ENCODE peak calls at places on chromosomes 12 and 14, in six cellular contexts. T, H, Z, A, G and D are unnamed samples.

GRCh38 chr12:49227701-49228100 is 37.2 kb upstream of the TUBA1C start:
- DNase-seq in T (no peak), H (no peak), Z (peak; percentile 9), A (no peak), G (no peak), D (no peak)

GRCh38 chr14:28879571-28879970 is 113.0 kb downstream of the FOXG1 start:
- DNase-seq in T (no peak), H (no peak), Z (no peak), A (no peak), G (peak; percentile 50), D (no peak)

GRCh38 chr12:82474798-82475184 is 116.5 kb downstream of the METTL25 start:
- DNase-seq in T (no peak), H (peak; percentile 33), Z (no peak), A (no peak), G (no peak), D (no peak)

GRCh38 chr12:78865297-78865955 is 852 bp downstream of the SYT1 start:
- DNase-seq in T (no peak), H (no peak), Z (no peak), A (no peak), G (no peak), D (no peak)

GRCh38 chr12:68499616-68500015 is 111.1 kb upstream of the RAP1B start:
- DNase-seq in T (no peak), H (no peak), Z (no peak), A (no peak), G (no peak), D (no peak)

GRCh38 chr12:67578976-67579661 is 69.4 kb upstream of the DYRK2 start:
- DNase-seq in T (peak; percentile 66), H (peak; percentile 71), Z (no peak), A (no peak), G (no peak), D (no peak)

GRCh38 chr14:32345311-32345771 is 16.2 kb downstream of the AKAP6 start:
- DNase-seq in T (no peak), H (peak; percentile 52), Z (no peak), A (no peak), G (no peak), D (no peak)

GRCh38 chr12:120276734-120277133 is 11.2 kb upstream of the PXN start:
- DNase-seq in T (no peak), H (no peak), Z (no peak), A (no peak), G (no peak), D (no peak)

GRCh38 chr12:6218526-6218925 is 18.3 kb downstream of the CD9 start:
- DNase-seq in T (no peak), H (peak; percentile 65), Z (no peak), A (no peak), G (no peak), D (no peak)

GRCh38 chr12:6666211-6666610 is 3.3 kb upstream of the ING4 start:
- DNase-seq in T (no peak), H (no peak), Z (no peak), A (no peak), G (no peak), D (no peak)

GRCh38 chr12:57591567-57592325 is 754 bp downstream of the PIP4K2C start:
- DNase-seq in T (peak; percentile 51), H (peak; percentile 42), Z (no peak), A (no peak), G (peak; percentile 68), D (no peak)

GRCh38 chr12:52382854-52383253 is 2.6 kb downstream of the KRT84 start:
- DNase-seq in T (no peak), H (no peak), Z (no peak), A (no peak), G (no peak), D (no peak)

GRCh38 chr12:76820888-76821482 is 57.1 kb downstream of the ZDHHC17 start:
- DNase-seq in T (no peak), H (peak; percentile 39), Z (no peak), A (no peak), G (peak; percentile 56), D (peak; percentile 4)

GRCh38 chr14:24117179-24117578 is 2.4 kb upstream of the NRL start:
- DNase-seq in T (no peak), H (no peak), Z (no peak), A (no peak), G (no peak), D (no peak)